ENCODE peak calls at places on chromosomes 12 and 14, in four cellular contexts. One of them, this sample, is unnamed.

GRCh38 chr14:106024983-106025604 is 498.7 kb downstream of the TMEM121 start:
- DNase-seq in activated gamma-delta T cell treated with anti-CD3 and anti-CD28 coated beads, Interleukin-2, amount 50 U/mL, for 16 hours: peak
- DNase-seq in hypothalamus: no peak
- DNase-seq in NCI-H1092 treated with DMSO at 0.1 percent for 48 hours: no peak
- DNase-seq in this sample: no peak

GRCh38 chr12:113186033-113186365 is 478 bp downstream of the RITA1 start:
- DNase-seq in activated gamma-delta T cell treated with anti-CD3 and anti-CD28 coated beads, Interleukin-2, amount 50 U/mL, for 16 hours: no peak
- DNase-seq in NCI-H1092 treated with DMSO at 0.1 percent for 48 hours: no peak
- DNase-seq in hypothalamus: no peak
- DNase-seq in this sample: no peak

GRCh38 chr14:77970646-77971045 is 170.7 kb downstream of the ADCK1 start:
- DNase-seq in activated gamma-delta T cell treated with anti-CD3 and anti-CD28 coated beads, Interleukin-2, amount 50 U/mL, for 16 hours: no peak
- DNase-seq in NCI-H1092 treated with DMSO at 0.1 percent for 48 hours: no peak
- DNase-seq in hypothalamus: no peak
- DNase-seq in this sample: no peak

GRCh38 chr14:34199585-34199984 is 248.7 kb upstream of the EGLN3 start:
- DNase-seq in NCI-H1092 treated with DMSO at 0.1 percent for 48 hours: no peak
- DNase-seq in hypothalamus: no peak
- DNase-seq in activated gamma-delta T cell treated with anti-CD3 and anti-CD28 coated beads, Interleukin-2, amount 50 U/mL, for 16 hours: no peak
- DNase-seq in this sample: no peak

GRCh38 chr12:2177751-2178150 is 125.0 kb downstream of the CACNA1C start:
- DNase-seq in hypothalamus: no peak
- DNase-seq in NCI-H1092 treated with DMSO at 0.1 percent for 48 hours: no peak
- DNase-seq in activated gamma-delta T cell treated with anti-CD3 and anti-CD28 coated beads, Interleukin-2, amount 50 U/mL, for 16 hours: no peak
- DNase-seq in this sample: no peak

GRCh38 chr14:24150061-24150460 is 2.8 kb downstream of the RNF31 start:
- DNase-seq in hypothalamus: no peak
- DNase-seq in NCI-H1092 treated with DMSO at 0.1 percent for 48 hours: no peak
- DNase-seq in activated gamma-delta T cell treated with anti-CD3 and anti-CD28 coated beads, Interleukin-2, amount 50 U/mL, for 16 hours: no peak
- DNase-seq in this sample: no peak

GRCh38 chr14:22903742-22904087 is 15.2 kb downstream of the RBM23 start:
- DNase-seq in activated gamma-delta T cell treated with anti-CD3 and anti-CD28 coated beads, Interleukin-2, amount 50 U/mL, for 16 hours: no peak
- DNase-seq in hypothalamus: no peak
- DNase-seq in NCI-H1092 treated with DMSO at 0.1 percent for 48 hours: no peak
- DNase-seq in this sample: no peak

GRCh38 chr14:104118006-104118844 is 20.2 kb upstream of the KIF26A start:
- DNase-seq in NCI-H1092 treated with DMSO at 0.1 percent for 48 hours: no peak
- DNase-seq in activated gamma-delta T cell treated with anti-CD3 and anti-CD28 coated beads, Interleukin-2, amount 50 U/mL, for 16 hours: no peak
- DNase-seq in hypothalamus: no peak
- DNase-seq in this sample: peak

GRCh38 chr14:38174721-38175120 is 33.0 kb upstream of the SSTR1 start:
- DNase-seq in activated gamma-delta T cell treated with anti-CD3 and anti-CD28 coated beads, Interleukin-2, amount 50 U/mL, for 16 hours: no peak
- DNase-seq in hypothalamus: no peak
- DNase-seq in NCI-H1092 treated with DMSO at 0.1 percent for 48 hours: no peak
- DNase-seq in this sample: no peak

GRCh38 chr12:69275471-69275891 is 36.1 kb downstream of the CPSF6 start:
- DNase-seq in hypothalamus: no peak
- DNase-seq in activated gamma-delta T cell treated with anti-CD3 and anti-CD28 coated beads, Interleukin-2, amount 50 U/mL, for 16 hours: no peak
- DNase-seq in NCI-H1092 treated with DMSO at 0.1 percent for 48 hours: no peak
- DNase-seq in this sample: no peak

GRCh38 chr12:120095356-120096135 is 21.0 kb downstream of the RAB35 start:
- DNase-seq in hypothalamus: no peak
- DNase-seq in activated gamma-delta T cell treated with anti-CD3 and anti-CD28 coated beads, Interleukin-2, amount 50 U/mL, for 16 hours: no peak
- DNase-seq in NCI-H1092 treated with DMSO at 0.1 percent for 48 hours: no peak
- DNase-seq in this sample: no peak

GRCh38 chr12:44422559-44422958 is 453.6 kb downstream of the NELL2 start:
- DNase-seq in hypothalamus: no peak
- DNase-seq in NCI-H1092 treated with DMSO at 0.1 percent for 48 hours: no peak
- DNase-seq in activated gamma-delta T cell treated with anti-CD3 and anti-CD28 coated beads, Interleukin-2, amount 50 U/mL, for 16 hours: no peak
- DNase-seq in this sample: no peak

GRCh38 chr14:64800000-64800399 is 79.7 kb downstream of the SPTB start:
- DNase-seq in hypothalamus: no peak
- DNase-seq in NCI-H1092 treated with DMSO at 0.1 percent for 48 hours: no peak
- DNase-seq in activated gamma-delta T cell treated with anti-CD3 and anti-CD28 coated beads, Interleukin-2, amount 50 U/mL, for 16 hours: no peak
- DNase-seq in this sample: no peak

GRCh38 chr14:52266179-52266578 is 1.3 kb upstream of the PTGDR start:
- DNase-seq in activated gamma-delta T cell treated with anti-CD3 and anti-CD28 coated beads, Interleukin-2, amount 50 U/mL, for 16 hours: no peak
- DNase-seq in hypothalamus: no peak
- DNase-seq in NCI-H1092 treated with DMSO at 0.1 percent for 48 hours: no peak
- DNase-seq in this sample: no peak

GRCh38 chr12:49478949-49479664 is 59.7 kb upstream of the KCNH3 start:
- DNase-seq in hypothalamus: no peak
- DNase-seq in activated gamma-delta T cell treated with anti-CD3 and anti-CD28 coated beads, Interleukin-2, amount 50 U/mL, for 16 hours: no peak
- DNase-seq in NCI-H1092 treated with DMSO at 0.1 percent for 48 hours: no peak
- DNase-seq in this sample: no peak

GRCh38 chr12:128856035-128856790 is 2.9 kb downstream of the GLT1D1 start:
- DNase-seq in NCI-H1092 treated with DMSO at 0.1 percent for 48 hours: no peak
- DNase-seq in hypothalamus: no peak
- DNase-seq in activated gamma-delta T cell treated with anti-CD3 and anti-CD28 coated beads, Interleukin-2, amount 50 U/mL, for 16 hours: no peak
- DNase-seq in this sample: no peak

GRCh38 chr14:20455355-20456300 is 602 bp downstream of the APEX1 start:
- DNase-seq in activated gamma-delta T cell treated with anti-CD3 and anti-CD28 coated beads, Interleukin-2, amount 50 U/mL, for 16 hours: no peak
- DNase-seq in hypothalamus: no peak
- DNase-seq in NCI-H1092 treated with DMSO at 0.1 percent for 48 hours: no peak
- DNase-seq in this sample: peak

GRCh38 chr12:93634416-93634815 is 42.8 kb upstream of the CRADD start:
- DNase-seq in activated gamma-delta T cell treated with anti-CD3 and anti-CD28 coated beads, Interleukin-2, amount 50 U/mL, for 16 hours: no peak
- DNase-seq in NCI-H1092 treated with DMSO at 0.1 percent for 48 hours: no peak
- DNase-seq in hypothalamus: no peak
- DNase-seq in this sample: no peak

This sample was measured in breast epithelium.